ENCODE peak calls at places on chromosomes 5 and 9, in four cellular contexts. P is WTC11, H is ovary, M is choroid plexus epithelial cell. W is an unnamed sample.

GRCh38 chr9:130409250-130409649 is 35.5 kb upstream of the ASS1 start:
- DNase-seq in P (no peak), H (no peak), M (no peak), W (no peak)

GRCh38 chr9:14033067-14033466 is 280.9 kb downstream of the NFIB start:
- DNase-seq in P (no peak), M (no peak), H (no peak), W (no peak)

GRCh38 chr5:76771705-76772405 is 47.0 kb upstream of the F2RL1 start:
- DNase-seq in H (no peak), P (no peak), M (peak), W (no peak)

GRCh38 chr9:126291925-126292324 is 34.7 kb upstream of the MVB12B start:
- DNase-seq in M (no peak), H (no peak), P (no peak), W (no peak)

GRCh38 chr5:173802670-173803165 is 85.4 kb upstream of the CPEB4 start:
- DNase-seq in M (peak), H (no peak), P (no peak), W (no peak)

GRCh38 chr9:88258587-88258986 is 120.3 kb upstream of the SPATA31C2 start:
- DNase-seq in M (no peak), H (peak), P (no peak), W (no peak)

GRCh38 chr5:56746553-56746952 is 68.8 kb upstream of the MAP3K1 start:
- DNase-seq in M (no peak), P (no peak), H (no peak), W (no peak)

GRCh38 chr5:137794863-137795262 is 40.7 kb upstream of the HNRNPA0 start:
- DNase-seq in H (no peak), P (peak), M (no peak), W (no peak)

DNA sequence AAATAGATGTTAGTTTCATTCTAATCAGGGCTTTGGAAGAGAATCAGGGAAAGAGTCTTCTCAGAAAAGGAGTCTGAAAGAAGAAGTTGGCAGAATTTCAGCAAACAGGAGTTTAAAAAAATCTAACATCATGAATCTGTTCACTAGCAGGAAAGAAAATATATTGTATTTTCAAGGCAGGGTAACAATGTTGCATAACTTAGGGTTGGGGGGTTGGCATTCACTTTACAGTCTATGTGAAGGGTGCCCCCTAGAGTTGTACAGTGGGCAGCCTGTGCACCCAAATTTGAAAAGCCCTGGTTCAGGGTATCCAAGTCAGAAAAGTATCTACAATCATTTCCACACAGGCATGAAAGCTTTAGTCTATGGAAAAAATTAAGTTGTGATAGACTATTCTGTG is 348.4 kb upstream of the SLC30A5 start:
- DNase-seq in M (peak), P (no peak), H (no peak), W (no peak)
- TF ChIP-seq CTCF in M (peak), P (peak), H (no peak), W (peak)

GRCh38 chr9:19517202-19517942 is 108.6 kb downstream of the ACER2 start:
- DNase-seq in M (no peak), P (peak), H (no peak), W (no peak)
- TF ChIP-seq CTCF in M (peak), P (peak), H (no peak), W (peak)

GRCh38 chr9:136949817-136950655 is 2.0 kb upstream of the LCN12 start:
- DNase-seq in H (peak), P (peak), M (peak), W (peak)
- TF ChIP-seq CTCF in H (no peak), P (no peak), M (no peak), W (peak)

GRCh38 chr9:38298904-38299303 is 93.6 kb upstream of the ALDH1B1 start:
- DNase-seq in M (no peak), P (no peak), H (no peak), W (no peak)
- TF ChIP-seq CTCF in M (no peak), P (no peak), H (no peak), W (no peak)

GRCh38 chr9:124843635-124844034 is 9.6 kb upstream of the WDR38 start:
- DNase-seq in M (peak), H (no peak), P (no peak), W (no peak)

GRCh38 chr9:124841422-124841821 is 11.8 kb upstream of the WDR38 start:
- DNase-seq in M (no peak), P (no peak), H (no peak), W (no peak)

GRCh38 chr9:124840300-124840833 is 12.9 kb upstream of the WDR38 start:
- DNase-seq in M (no peak), H (no peak), P (peak), W (no peak)

GRCh38 chr9:124844291-124844690 is 9.0 kb upstream of the WDR38 start:
- DNase-seq in M (no peak), H (no peak), P (no peak), W (no peak)

DNA sequence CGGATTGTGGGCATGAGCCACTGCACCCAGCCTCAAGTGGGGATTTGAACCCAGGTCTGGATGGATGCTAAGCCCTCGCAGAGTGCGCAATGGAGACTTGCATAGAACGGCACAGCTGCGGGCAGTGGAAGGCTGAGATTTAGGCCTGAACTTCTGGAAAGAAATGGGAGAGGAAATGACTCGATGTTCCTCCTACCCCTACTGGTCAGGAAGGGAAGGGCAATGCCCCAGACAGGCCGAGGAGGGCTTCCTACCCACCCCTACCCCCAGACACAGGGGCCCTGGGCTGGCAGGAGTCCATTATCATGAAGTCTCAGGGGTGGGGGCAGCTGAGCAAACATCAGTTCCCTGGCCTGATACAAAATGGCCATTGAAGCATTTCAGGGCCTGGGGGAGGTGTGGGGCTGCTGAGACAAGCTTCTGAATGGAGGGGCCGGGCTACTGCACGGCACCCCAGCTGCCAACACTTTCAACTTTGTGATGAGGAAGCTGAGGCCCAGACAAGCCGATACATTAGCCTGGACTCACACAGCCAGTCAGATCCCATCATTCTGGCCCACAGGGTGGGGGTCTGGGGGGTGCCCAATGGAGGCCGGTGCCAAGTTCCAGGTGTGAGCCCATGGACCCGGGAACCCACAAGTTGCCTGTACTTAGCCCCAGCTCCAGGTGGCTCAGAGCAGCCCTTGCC is 13.5 kb upstream of the WDR38 start:
- DNase-seq in H (no peak), M (peak), P (peak), W (no peak)
- TF ChIP-seq CTCF in H (peak), M (peak), P (peak), W (peak)

GRCh38 chr5:64768358-64769312 is at the start of the genes CWC27 and SREK1IP1:
- DNase-seq in P (peak), H (peak), M (peak), W (peak)
- TF ChIP-seq CTCF in P (no peak), H (peak), M (peak), W (peak)

GRCh38 chr9:127360829-127361228 is 36.1 kb upstream of the SLC2A8 start:
- DNase-seq in H (no peak), P (peak), M (peak), W (no peak)
- TF ChIP-seq CTCF in H (no peak), P (no peak), M (peak), W (peak)

W was measured in neural crest cell.